ENCODE peak calls at places on chromosome 14, in nine cellular contexts. U is fibroblast of the aortic adventitia, K is heart right ventricle, A is fibroblast of lung, S is heart left ventricle, H is BJ, L is left ventricle myocardium inferior, P is colonic mucosa, G is HL-60. R is an unnamed sample.

GRCh38 chr14:104510794-104511611 is 68.6 kb upstream of the C14orf180 start:
- DNase-seq in A (no peak), L (peak; percentile 76), S (peak; percentile 69), H (no peak), P (no peak), K (peak; percentile 74), G (no peak), U (no peak), R (no peak)

GRCh38 chr14:39426605-39427004 is 5.6 kb downstream of the FBXO33 start:
- DNase-seq in A (peak; percentile 58), L (no peak), P (no peak), G (no peak), K (no peak), U (peak; percentile 76), S (no peak), H (no peak), R (peak; percentile 62)

GRCh38 chr14:60805881-60806569 is 71.5 kb downstream of the MNAT1 start:
- DNase-seq in S (no peak), K (no peak), U (peak; percentile 81), A (peak; percentile 36), H (peak; percentile 37), G (no peak), L (no peak), P (no peak), R (peak; percentile 28)

GRCh38 chr14:36981832-36982528 is 190.4 kb downstream of the SLC25A21 start:
- DNase-seq in A (peak; percentile 64), L (no peak), K (no peak), G (no peak), P (no peak), H (peak; percentile 22), S (no peak), U (peak; percentile 55), R (peak; percentile 17)

GRCh38 chr14:24334431-24335271 is at the start of gene ADCY4:
- DNase-seq in H (no peak), L (peak; percentile 68), U (no peak), S (peak; percentile 78), A (no peak), G (peak; percentile 2), K (peak; percentile 73), P (peak; percentile 35), R (no peak)

GRCh38 chr14:50658203-50658602 is 9.9 kb downstream of the SAV1 start:
- DNase-seq in K (no peak), A (peak; percentile 67), U (peak; percentile 84), S (no peak), H (no peak), G (no peak), L (no peak), P (no peak), R (no peak)

GRCh38 chr14:50263321-50263720 is 31.9 kb upstream of the SOS2 start:
- DNase-seq in L (no peak), K (no peak), U (no peak), G (no peak), H (no peak), A (no peak), S (no peak), P (no peak), R (no peak)

GRCh38 chr14:36655963-36656768 is 5.5 kb upstream of the PAX9 start:
- DNase-seq in S (no peak), A (no peak), G (peak; percentile 42), H (no peak), L (no peak), U (no peak), K (no peak), P (peak; percentile 54), R (no peak)

GRCh38 chr14:31059152-31059924 is 33.2 kb upstream of the STRN3 start:
- DNase-seq in G (peak; percentile 83), H (peak; percentile 39), S (no peak), U (peak; percentile 93), A (peak; percentile 88), K (peak; percentile 29), P (peak; percentile 48), L (peak; percentile 49), R (peak; percentile 73)

GRCh38 chr14:33184587-33184986 is 245.9 kb downstream of the NPAS3 start:
- DNase-seq in S (no peak), U (peak; percentile 3), P (no peak), L (no peak), G (no peak), A (peak; percentile 12), H (no peak), K (no peak), R (no peak)
- TF ChIP-seq CTCF in S (peak; percentile 14), U (no peak), P (no peak), L (no peak), G (no peak), A (no peak), H (no peak), K (peak; percentile 13), R (no peak)

GRCh38 chr14:88005978-88006851 is 1.3 kb downstream of the GPR65 start:
- DNase-seq in G (peak; percentile 83), U (no peak), P (no peak), A (no peak), H (no peak), S (no peak), K (no peak), L (no peak), R (no peak)

GRCh38 chr14:88013750-88014349 is 8.9 kb downstream of the GPR65 start:
- DNase-seq in S (peak; percentile 69), H (no peak), G (peak; percentile 71), K (peak; percentile 23), A (peak; percentile 73), U (peak; percentile 78), P (peak; percentile 70), L (peak; percentile 54), R (no peak)

GRCh38 chr14:88005050-88005481 is at the start of gene GPR65:
- DNase-seq in K (no peak), U (peak; percentile 16), A (no peak), H (no peak), P (no peak), S (no peak), L (no peak), G (peak; percentile 70), R (no peak)

GRCh38 chr14:88007608-88008007 is 2.7 kb downstream of the GPR65 start:
- DNase-seq in K (no peak), S (no peak), G (no peak), L (no peak), A (no peak), H (no peak), U (no peak), P (no peak), R (no peak)

DNA sequence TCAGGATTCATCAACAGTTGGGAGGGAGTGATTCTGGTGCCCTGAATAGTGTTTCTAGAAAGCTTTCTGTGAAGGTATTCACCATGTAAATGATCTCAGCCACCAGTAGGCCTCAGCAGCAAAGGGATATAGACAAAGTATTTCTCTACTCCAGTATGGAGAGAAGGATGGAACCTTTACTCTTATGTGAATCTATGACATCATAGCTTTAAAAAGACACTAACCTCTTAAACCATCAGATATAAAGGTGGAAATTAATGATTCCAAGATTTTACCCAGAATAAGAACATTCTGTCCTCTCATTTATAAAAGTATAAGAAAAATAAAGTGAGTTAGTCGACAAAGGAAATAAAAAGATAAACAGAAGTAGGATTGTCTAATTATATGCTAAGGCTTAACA is 4.6 kb downstream of the GPR65 start:
- DNase-seq in A (no peak), K (no peak), U (no peak), S (no peak), P (no peak), H (no peak), G (no peak), L (no peak), R (no peak)
- H3K4me3 ChIP-seq in A (no peak overlapping the region), K (no peak overlapping the region), U (no peak overlapping the region), S (no peak overlapping the region), P (no peak overlapping the region), H (no peak overlapping the region), G (no peak overlapping the region), L (no peak overlapping the region), R (no peak overlapping the region)

GRCh38 chr14:99034711-99035171 is 237.3 kb downstream of the BCL11B start:
- DNase-seq in G (no peak), S (no peak), L (no peak), K (no peak), H (no peak), A (no peak), P (no peak), U (no peak), R (no peak)
- TF ChIP-seq CTCF in G (peak; percentile 40), S (no peak), L (no peak), K (no peak), H (no peak), A (no peak), P (no peak), U (no peak), R (no peak)

GRCh38 chr14:103138483-103139370 is 15.5 kb downstream of the TNFAIP2 start:
- DNase-seq in A (no peak), S (no peak), G (no peak), L (no peak), K (no peak), U (no peak), H (no peak), P (no peak), R (no peak)

GRCh38 chr14:103139371-103140016 is 16.2 kb downstream of the TNFAIP2 start:
- DNase-seq in H (no peak), G (no peak), L (no peak), K (no peak), A (no peak), U (no peak), P (no peak), S (no peak), R (no peak)

GRCh38 chr14:103141117-103141796 is 18.0 kb downstream of the TNFAIP2 start:
- DNase-seq in S (no peak), A (peak; percentile 61), G (peak; percentile 64), H (no peak), K (peak; percentile 32), L (no peak), P (peak; percentile 53), U (peak; percentile 58), R (no peak)

GRCh38 chr14:103142031-103142430 is 18.8 kb downstream of the TNFAIP2 start:
- DNase-seq in A (no peak), U (no peak), P (no peak), G (no peak), L (no peak), K (no peak), H (no peak), S (no peak), R (no peak)

DNA sequence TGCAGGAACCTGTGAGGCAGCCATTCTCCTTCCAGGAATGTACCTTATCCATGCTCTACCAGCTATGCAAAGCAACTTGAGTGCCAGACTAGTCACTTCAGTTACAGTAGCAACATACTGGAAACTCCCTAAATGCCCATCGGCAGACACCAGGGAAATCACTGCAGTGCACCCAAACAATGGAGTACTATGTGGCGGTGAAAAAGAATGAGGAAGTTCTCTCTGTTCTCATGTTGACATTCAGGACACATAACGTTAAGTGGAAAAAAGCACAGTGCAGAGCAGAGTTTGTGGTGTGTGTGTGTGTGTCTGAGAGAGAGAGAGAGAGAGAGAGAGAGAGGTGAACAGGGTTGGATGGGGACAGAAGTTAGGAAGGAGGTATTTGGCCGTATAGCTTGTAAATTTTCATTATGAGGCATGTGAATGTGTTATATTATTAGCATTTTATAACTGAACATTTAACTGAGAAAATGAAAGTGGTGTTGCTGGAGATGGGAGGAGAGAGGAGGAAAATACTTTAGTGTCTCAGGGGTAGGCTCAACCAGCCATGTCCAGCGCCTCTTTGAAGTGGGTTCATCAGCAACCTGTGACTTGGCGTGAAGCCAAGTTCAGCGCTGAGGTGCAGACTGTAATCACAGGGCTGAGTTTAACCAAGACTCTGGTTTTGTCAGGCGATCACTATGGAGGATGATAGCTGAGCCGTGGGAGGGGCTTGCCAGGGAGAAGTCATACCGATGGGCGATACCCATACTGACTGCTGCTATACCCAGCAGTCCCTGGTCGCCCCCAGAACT is 17.3 kb downstream of the TNFAIP2 start:
- DNase-seq in U (no peak), K (no peak), S (no peak), L (no peak), A (no peak), G (no peak), P (no peak), H (no peak), R (no peak)
- H3K4me3 ChIP-seq in U (no peak overlapping the region), K (no peak overlapping the region), S (no peak overlapping the region), L (no peak overlapping the region), A (no peak overlapping the region), G (no peak overlapping the region), P (no peak overlapping the region), H (no peak overlapping the region), R (no peak overlapping the region)

GRCh38 chr14:92651793-92652382 is 96.5 kb downstream of the LGMN start:
- DNase-seq in S (peak; percentile 67), G (peak; percentile 82), U (no peak), K (peak; percentile 53), A (no peak), P (peak; percentile 48), H (no peak), L (peak; percentile 64), R (no peak)
- TF ChIP-seq CTCF in S (no peak), G (no peak), U (no peak), K (no peak), A (no peak), P (no peak), H (no peak), L (no peak), R (no peak)

R was measured in AG09309.